ENCODE peak calls at places on chromosomes 13 and 19, in four cellular contexts. One of them, this sample, is unnamed.

GRCh38 chr13:53144826-53145225 is 116.2 kb downstream of the OLFM4 start:
- DNase-seq in Peyer's patch: no peak
- DNase-seq in sigmoid colon: no peak
- DNase-seq in H54: no peak
- DNase-seq in this sample: no peak

GRCh38 chr19:31539386-31539785 is 190.2 kb upstream of the TSHZ3 start:
- DNase-seq in H54: no peak
- DNase-seq in Peyer's patch: no peak
- DNase-seq in sigmoid colon: no peak
- DNase-seq in this sample: no peak

GRCh38 chr19:19209372-19209771 is 2.4 kb upstream of the NCAN start:
- DNase-seq in Peyer's patch: no peak
- DNase-seq in H54: no peak
- DNase-seq in sigmoid colon: no peak
- DNase-seq in this sample: no peak

GRCh38 chr13:63201493-63201892 is 1785.8 kb upstream of the PCDH20 start:
- DNase-seq in sigmoid colon: no peak
- DNase-seq in H54: no peak
- DNase-seq in Peyer's patch: no peak
- DNase-seq in this sample: no peak

GRCh38 chr13:72590091-72590490 is 137.3 kb downstream of the MZT1 start:
- DNase-seq in sigmoid colon: no peak
- DNase-seq in Peyer's patch: no peak
- DNase-seq in H54: no peak
- DNase-seq in this sample: no peak

GRCh38 chr13:26228080-26228479 is 6.0 kb upstream of the RNF6 start:
- DNase-seq in Peyer's patch: no peak
- DNase-seq in sigmoid colon: no peak
- DNase-seq in H54: no peak
- DNase-seq in this sample: no peak

GRCh38 chr13:98447881-98448641 is 128.8 kb downstream of the STK24 start:
- DNase-seq in H54: no peak
- DNase-seq in sigmoid colon: no peak
- DNase-seq in Peyer's patch: peak
- DNase-seq in this sample: peak

GRCh38 chr19:46265217-46265828 is 31.5 kb upstream of the HIF3A start:
- DNase-seq in H54: peak
- DNase-seq in sigmoid colon: peak
- DNase-seq in Peyer's patch: peak
- DNase-seq in this sample: peak

GRCh38 chr19:4343845-4344713 is 717 bp downstream of the MPND start:
- DNase-seq in H54: no peak
- DNase-seq in Peyer's patch: no peak
- DNase-seq in sigmoid colon: peak
- DNase-seq in this sample: no peak

GRCh38 chr13:38045278-38046048 is 175.9 kb upstream of the TRPC4 start:
- DNase-seq in H54: no peak
- DNase-seq in Peyer's patch: no peak
- DNase-seq in sigmoid colon: no peak
- DNase-seq in this sample: peak

GRCh38 chr13:87674143-87674772 is 3.1 kb downstream of the SLITRK5 start:
- DNase-seq in sigmoid colon: no peak
- DNase-seq in Peyer's patch: no peak
- DNase-seq in H54: no peak
- DNase-seq in this sample: no peak

GRCh38 chr13:99975626-99976025 is 4.1 kb upstream of the ZIC5 start:
- DNase-seq in sigmoid colon: no peak
- DNase-seq in Peyer's patch: peak
- DNase-seq in H54: no peak
- DNase-seq in this sample: no peak

GRCh38 chr13:101700598-101700997 is 248.1 kb downstream of the ITGBL1 start:
- DNase-seq in Peyer's patch: no peak
- DNase-seq in sigmoid colon: no peak
- DNase-seq in H54: no peak
- DNase-seq in this sample: no peak

GRCh38 chr19:41276231-41276630 is 12.1 kb downstream of the HNRNPUL1 start:
- DNase-seq in Peyer's patch: no peak
- DNase-seq in H54: no peak
- DNase-seq in sigmoid colon: no peak
- DNase-seq in this sample: no peak

GRCh38 chr19:41273076-41273475 is 8.9 kb downstream of the HNRNPUL1 start:
- DNase-seq in H54: no peak
- DNase-seq in sigmoid colon: no peak
- DNase-seq in Peyer's patch: no peak
- DNase-seq in this sample: no peak

GRCh38 chr19:41278478-41278877 is 14.3 kb downstream of the HNRNPUL1 start:
- DNase-seq in Peyer's patch: no peak
- DNase-seq in H54: no peak
- DNase-seq in sigmoid colon: no peak
- DNase-seq in this sample: no peak
- TF ChIP-seq POLR2A in Peyer's patch: no peak
- TF ChIP-seq POLR2A in H54: no peak
- TF ChIP-seq POLR2A in sigmoid colon: no peak
- TF ChIP-seq POLR2A in this sample: no peak

GRCh38 chr19:38095411-38096308 is 128.4 kb downstream of the DPF1 start:
- DNase-seq in Peyer's patch: peak
- DNase-seq in H54: peak
- DNase-seq in sigmoid colon: no peak
- DNase-seq in this sample: peak
- TF ChIP-seq POLR2A in Peyer's patch: no peak
- TF ChIP-seq POLR2A in H54: no peak
- TF ChIP-seq POLR2A in sigmoid colon: no peak
- TF ChIP-seq POLR2A in this sample: no peak

DNA sequence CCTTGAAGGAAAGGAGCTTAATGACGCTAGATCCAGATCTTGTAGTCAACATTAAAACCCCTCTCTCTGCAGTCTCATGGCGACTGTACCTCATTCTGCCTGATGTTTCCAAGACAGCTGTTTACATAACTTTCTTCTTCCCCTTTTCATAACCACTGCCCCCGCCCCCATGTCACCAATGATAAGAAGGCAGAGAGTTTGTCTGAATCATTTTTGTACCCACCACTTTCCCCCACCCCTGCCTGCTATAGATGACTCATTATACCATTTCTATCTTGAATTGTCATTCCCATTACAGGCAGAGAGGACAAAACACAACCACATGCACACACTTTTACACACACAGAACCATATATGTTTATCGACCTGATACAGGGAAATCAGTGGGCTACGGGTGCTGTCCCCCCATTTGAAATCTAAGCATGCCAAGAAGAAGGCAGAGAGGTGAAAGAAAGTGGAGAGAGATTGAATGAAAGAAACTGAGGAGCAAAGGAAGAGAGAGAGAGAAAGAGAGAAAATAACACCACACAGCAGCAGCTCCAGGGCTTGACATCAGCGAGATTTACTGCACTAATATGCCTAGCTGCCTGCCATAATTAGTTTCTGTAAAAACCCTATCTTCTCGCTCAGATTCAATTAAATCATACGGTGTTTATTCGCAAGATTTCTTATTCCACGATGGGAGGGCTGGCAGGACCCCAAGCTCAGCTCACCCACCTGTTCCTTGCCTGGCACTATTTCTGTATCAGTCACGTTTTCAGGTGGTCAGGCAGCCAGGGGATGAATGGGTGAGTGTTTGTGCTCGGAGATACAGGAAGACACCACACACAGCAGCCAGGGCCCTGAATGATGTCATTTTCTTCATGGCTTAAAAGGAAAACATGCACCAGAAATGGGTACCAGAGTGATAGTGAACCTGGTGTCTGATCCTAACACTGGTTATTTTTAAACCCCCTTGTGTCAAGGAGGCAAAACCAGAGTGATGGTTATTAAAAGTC is 114.3 kb upstream of the SERP2 start:
- DNase-seq in Peyer's patch: peak
- DNase-seq in H54: no peak
- DNase-seq in sigmoid colon: no peak
- DNase-seq in this sample: peak
- TF ChIP-seq POLR2A in Peyer's patch: no peak
- TF ChIP-seq POLR2A in H54: no peak
- TF ChIP-seq POLR2A in sigmoid colon: no peak
- TF ChIP-seq POLR2A in this sample: peak

GRCh38 chr19:8577741-8578140 is 499 bp upstream of the MYO1F start:
- DNase-seq in sigmoid colon: no peak
- DNase-seq in H54: no peak
- DNase-seq in Peyer's patch: no peak
- DNase-seq in this sample: no peak

GRCh38 chr19:8575467-8575997 is 1.7 kb downstream of the MYO1F start:
- DNase-seq in sigmoid colon: no peak
- DNase-seq in H54: no peak
- DNase-seq in Peyer's patch: peak
- DNase-seq in this sample: no peak

GRCh38 chr19:8576273-8576993 is 809 bp downstream of the MYO1F start:
- DNase-seq in Peyer's patch: peak
- DNase-seq in H54: no peak
- DNase-seq in sigmoid colon: no peak
- DNase-seq in this sample: no peak

GRCh38 chr19:8578642-8579265 is 1.5 kb upstream of the MYO1F start:
- DNase-seq in H54: no peak
- DNase-seq in sigmoid colon: peak
- DNase-seq in Peyer's patch: peak
- DNase-seq in this sample: peak

GRCh38 chr19:8577247-8577646 is at the start of gene MYO1F:
- DNase-seq in sigmoid colon: peak
- DNase-seq in H54: no peak
- DNase-seq in Peyer's patch: peak
- DNase-seq in this sample: no peak
- TF ChIP-seq POLR2A in sigmoid colon: no peak
- TF ChIP-seq POLR2A in H54: no peak
- TF ChIP-seq POLR2A in Peyer's patch: no peak
- TF ChIP-seq POLR2A in this sample: no peak

DNA sequence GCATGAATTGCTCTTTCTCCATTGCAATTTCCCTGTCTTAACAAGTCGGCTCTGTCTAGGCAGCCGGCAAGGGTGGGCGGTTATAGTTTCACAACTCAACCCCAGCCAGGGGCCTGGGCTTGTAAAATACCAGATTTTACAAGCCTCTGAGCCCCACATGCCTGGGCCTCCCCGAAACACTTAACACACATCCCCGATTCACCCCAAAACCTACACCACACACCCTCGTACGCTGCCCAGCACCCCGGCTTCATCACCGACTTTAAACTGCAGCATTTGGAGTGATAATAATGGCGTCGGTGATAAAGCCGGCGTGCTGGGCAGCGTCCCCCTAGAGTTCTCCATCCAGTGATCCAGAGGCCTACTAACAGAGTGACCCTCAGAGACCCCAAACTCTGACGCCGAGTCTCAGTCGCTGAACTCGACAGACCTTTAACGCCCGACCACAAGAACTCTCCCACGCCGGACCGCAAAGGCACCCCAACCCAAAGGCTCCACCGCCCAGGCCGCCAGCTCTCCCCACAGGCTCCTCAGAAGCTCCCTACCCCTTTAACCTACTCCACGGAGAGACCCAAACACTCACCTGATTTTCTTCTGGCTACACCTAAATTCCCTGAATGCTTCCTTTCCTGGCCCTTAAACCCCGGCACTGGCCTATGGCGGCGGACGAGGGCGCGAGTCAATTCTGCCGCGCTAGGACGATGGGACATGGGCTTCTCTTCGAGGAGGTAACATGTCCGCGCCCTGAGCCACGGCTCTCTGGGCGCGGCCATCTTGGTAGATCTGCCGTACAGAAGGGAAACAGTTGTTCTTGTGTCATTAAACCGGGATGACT is at the start of gene ZNF649:
- DNase-seq in sigmoid colon: peak
- DNase-seq in H54: peak
- DNase-seq in Peyer's patch: peak
- DNase-seq in this sample: peak
- TF ChIP-seq POLR2A in sigmoid colon: peak
- TF ChIP-seq POLR2A in H54: no peak
- TF ChIP-seq POLR2A in Peyer's patch: no peak
- TF ChIP-seq POLR2A in this sample: peak